ENCODE peak calls at places on chromosomes 11 and 22, in six cellular contexts. A is colonic mucosa; L is activated T-helper 1 cell treated with anti-CD3 and anti-CD28 coated beads, Interleukin-12 subunit alpha, Interleukin-12 subunit beta, Interleukin-2, Interleukin-4 antibody, amounts not matched to agents 30 ng/mL and 10 ng/mL and 1 ng/mL, durations not matched to agents 14 hours and 24 hours and 36 hours; B is activated naive CD4-positive, alpha-beta T cell; U is anterior cingulate cortex; P is fibroblast of mammary gland. C is an unnamed sample.

GRCh38 chr11:88158081-88158480 is 17.2 kb downstream of the RAB38 start:
- DNase-seq in A (no peak), L (no peak), B (no peak), U (no peak), P (no peak), C (no peak)

GRCh38 chr22:19723990-19724827 is 870 bp downstream of the GP1BB start:
- DNase-seq in A (no peak), L (no peak), B (no peak), U (no peak), P (peak), C (no peak)

GRCh38 chr22:28051787-28052356 is 132.8 kb upstream of the PITPNB start:
- DNase-seq in A (peak), L (no peak), B (no peak), U (peak), P (peak), C (no peak)

GRCh38 chr11:1193326-1194230 is 29.3 kb upstream of the MUC5B start:
- DNase-seq in A (no peak), L (no peak), B (no peak), U (no peak), P (no peak), C (no peak)

GRCh38 chr11:20621679-20622078 is 22.3 kb downstream of the SLC6A5 start:
- DNase-seq in A (no peak), L (no peak), B (no peak), U (no peak), P (no peak), C (no peak)

GRCh38 chr11:107196732-107197131 is 178.5 kb upstream of the GUCY1A2 start:
- DNase-seq in A (no peak), L (no peak), B (no peak), U (no peak), P (no peak), C (no peak)

GRCh38 chr11:63997104-63997700 is 11.0 kb downstream of the OTUB1 start:
- DNase-seq in A (no peak), L (no peak), B (no peak), U (no peak), P (no peak), C (no peak)

GRCh38 chr11:117819096-117820040 is 5.2 kb downstream of the FXYD2 start:
- DNase-seq in A (peak), L (no peak), B (no peak), U (no peak), P (peak), C (no peak)

GRCh38 chr11:122706261-122706660 is 50.7 kb downstream of the UBASH3B start:
- DNase-seq in A (no peak), L (no peak), B (no peak), U (no peak), P (peak), C (no peak)

GRCh38 chr11:74647404-74647803 is 55.0 kb downstream of the POLD3 start:
- DNase-seq in A (no peak), L (no peak), B (no peak), U (no peak), P (peak), C (no peak)

GRCh38 chr11:35541621-35542375 is 16.4 kb upstream of the PAMR1 start:
- DNase-seq in A (peak), L (no peak), B (no peak), U (no peak), P (peak), C (no peak)

GRCh38 chr11:92423635-92424034 is 199.0 kb downstream of the FAT3 start:
- DNase-seq in A (no peak), L (no peak), B (no peak), U (no peak), P (no peak), C (no peak)

GRCh38 chr22:20490941-20491307 is 4.7 kb downstream of the KLHL22 start:
- DNase-seq in A (no peak), L (no peak), B (no peak), U (no peak), P (no peak), C (no peak)

GRCh38 chr22:24398409-24398808 is 29.0 kb upstream of the ADORA2A start:
- DNase-seq in A (no peak), L (no peak), B (no peak), U (no peak), P (no peak), C (no peak)

GRCh38 chr11:86688398-86689179 is 16.2 kb upstream of the ME3 start:
- DNase-seq in A (no peak), L (peak), B (no peak), U (no peak), P (peak), C (no peak)

GRCh38 chr11:17985517-17985916 is 27.3 kb downstream of the SERGEF start:
- DNase-seq in A (no peak), L (no peak), B (no peak), U (no peak), P (peak), C (no peak)

GRCh38 chr11:12789574-12789973 is 115.4 kb downstream of the TEAD1 start:
- DNase-seq in A (no peak), L (no peak), B (no peak), U (no peak), P (no peak), C (no peak)

GRCh38 chr11:73563539-73564200 is 34.2 kb downstream of the FAM168A start:
- DNase-seq in A (no peak), L (no peak), B (no peak), U (no peak), P (no peak), C (no peak)

GRCh38 chr11:65743928-65744698 is 23.5 kb upstream of the RNASEH2C start:
- DNase-seq in A (peak), L (no peak), B (no peak), U (no peak), P (peak), C (no peak)

GRCh38 chr11:91904792-91905785 is 319.5 kb upstream of the FAT3 start:
- DNase-seq in A (no peak), L (no peak), B (no peak), U (no peak), P (no peak), C (peak)

GRCh38 chr11:72042059-72042425 is 38.3 kb downstream of the NUMA1 start:
- DNase-seq in A (no peak), L (no peak), B (no peak), U (no peak), P (no peak), C (no peak)

GRCh38 chr22:48919187-48919590 is 908.5 kb downstream of the BRD1 start:
- DNase-seq in A (no peak), L (no peak), B (no peak), U (no peak), P (no peak), C (no peak)

GRCh38 chr11:114040706-114041211 is 18.8 kb upstream of the ZBTB16 start:
- DNase-seq in A (peak), L (no peak), B (no peak), U (no peak), P (peak), C (no peak)

GRCh38 chr11:65291613-65292012 is 23.1 kb upstream of the CDC42EP2 start:
- DNase-seq in A (no peak), L (no peak), B (no peak), U (peak), P (peak), C (no peak)

GRCh38 chr11:124194283-124194682 is 11.1 kb downstream of the OR10D3 start:
- DNase-seq in A (no peak), L (no peak), B (no peak), U (no peak), P (no peak), C (no peak)

GRCh38 chr11:6608726-6609501 is 3.1 kb downstream of the TAF10 start:
- DNase-seq in A (peak), L (no peak), B (no peak), U (no peak), P (peak), C (no peak)

GRCh38 chr22:23520875-23521441 is 59.1 kb downstream of the IGLL1 start:
- DNase-seq in A (peak), L (no peak), B (no peak), U (no peak), P (peak), C (no peak)

GRCh38 chr11:37560346-37560745 is 962.3 kb upstream of the RAG2 start:
- DNase-seq in A (no peak), L (no peak), B (no peak), U (no peak), P (no peak), C (no peak)

GRCh38 chr11:98564881-98565280 is 455.9 kb upstream of the CNTN5 start:
- DNase-seq in A (no peak), L (no peak), B (no peak), U (no peak), P (no peak), C (no peak)

GRCh38 chr11:32916994-32917393 is 24.4 kb downstream of the QSER1 start:
- DNase-seq in A (no peak), L (no peak), B (no peak), U (no peak), P (no peak), C (no peak)